ENCODE peak calls at places on chromosome 13, in five cellular contexts. One of them, this sample, is unnamed.

GRCh38 chr13:44734204-44734707 is 158.1 kb upstream of the TSC22D1 start:
- DNase-seq in cardiac fibroblast: peak
- DNase-seq in activated naive CD4-positive, alpha-beta T cell treated with anti-CD3 and anti-CD28 coated beads, Interleukin-2, amount 10 ng/mL, durations not matched to agents 7 days and 5 days: no peak
- DNase-seq in B cell: no peak
- DNase-seq in AG04449: no peak
- DNase-seq in this sample: no peak

GRCh38 chr13:37981932-37982331 is 112.4 kb upstream of the TRPC4 start:
- DNase-seq in cardiac fibroblast: no peak
- DNase-seq in activated naive CD4-positive, alpha-beta T cell treated with anti-CD3 and anti-CD28 coated beads, Interleukin-2, amount 10 ng/mL, durations not matched to agents 7 days and 5 days: no peak
- DNase-seq in B cell: no peak
- DNase-seq in AG04449: no peak
- DNase-seq in this sample: no peak

GRCh38 chr13:43942301-43942700 is 62.6 kb downstream of the LACC1 start:
- DNase-seq in cardiac fibroblast: no peak
- DNase-seq in activated naive CD4-positive, alpha-beta T cell treated with anti-CD3 and anti-CD28 coated beads, Interleukin-2, amount 10 ng/mL, durations not matched to agents 7 days and 5 days: no peak
- DNase-seq in B cell: no peak
- DNase-seq in AG04449: no peak
- DNase-seq in this sample: no peak

GRCh38 chr13:98325724-98326123 is 148.7 kb upstream of the RNF113B start:
- DNase-seq in cardiac fibroblast: no peak
- DNase-seq in activated naive CD4-positive, alpha-beta T cell treated with anti-CD3 and anti-CD28 coated beads, Interleukin-2, amount 10 ng/mL, durations not matched to agents 7 days and 5 days: no peak
- DNase-seq in B cell: no peak
- DNase-seq in AG04449: no peak
- DNase-seq in this sample: no peak

GRCh38 chr13:27607125-27607524 is 13.2 kb downstream of the LNX2 start:
- DNase-seq in cardiac fibroblast: peak
- DNase-seq in activated naive CD4-positive, alpha-beta T cell treated with anti-CD3 and anti-CD28 coated beads, Interleukin-2, amount 10 ng/mL, durations not matched to agents 7 days and 5 days: no peak
- DNase-seq in B cell: no peak
- DNase-seq in AG04449: peak
- DNase-seq in this sample: peak

GRCh38 chr13:48000559-48001126 is 430 bp downstream of the SUCLA2 start:
- DNase-seq in cardiac fibroblast: peak
- DNase-seq in activated naive CD4-positive, alpha-beta T cell treated with anti-CD3 and anti-CD28 coated beads, Interleukin-2, amount 10 ng/mL, durations not matched to agents 7 days and 5 days: peak
- DNase-seq in B cell: no peak
- DNase-seq in AG04449: no peak
- DNase-seq in this sample: no peak

GRCh38 chr13:81480634-81481033 is 1139.7 kb upstream of the SPRY2 start:
- DNase-seq in cardiac fibroblast: no peak
- DNase-seq in activated naive CD4-positive, alpha-beta T cell treated with anti-CD3 and anti-CD28 coated beads, Interleukin-2, amount 10 ng/mL, durations not matched to agents 7 days and 5 days: no peak
- DNase-seq in B cell: no peak
- DNase-seq in AG04449: no peak
- DNase-seq in this sample: no peak

GRCh38 chr13:29597701-29598100 is 2.2 kb upstream of the SLC7A1 start:
- DNase-seq in cardiac fibroblast: no peak
- DNase-seq in activated naive CD4-positive, alpha-beta T cell treated with anti-CD3 and anti-CD28 coated beads, Interleukin-2, amount 10 ng/mL, durations not matched to agents 7 days and 5 days: no peak
- DNase-seq in B cell: no peak
- DNase-seq in AG04449: no peak
- DNase-seq in this sample: no peak

GRCh38 chr13:45199716-45200115 is 1.1 kb downstream of the KCTD4 start:
- DNase-seq in cardiac fibroblast: no peak
- DNase-seq in activated naive CD4-positive, alpha-beta T cell treated with anti-CD3 and anti-CD28 coated beads, Interleukin-2, amount 10 ng/mL, durations not matched to agents 7 days and 5 days: no peak
- DNase-seq in B cell: no peak
- DNase-seq in AG04449: no peak
- DNase-seq in this sample: no peak

GRCh38 chr13:77980592-77980991 is 62.0 kb upstream of the EDNRB start:
- DNase-seq in cardiac fibroblast: peak
- DNase-seq in activated naive CD4-positive, alpha-beta T cell treated with anti-CD3 and anti-CD28 coated beads, Interleukin-2, amount 10 ng/mL, durations not matched to agents 7 days and 5 days: no peak
- DNase-seq in B cell: no peak
- DNase-seq in AG04449: no peak
- DNase-seq in this sample: no peak

GRCh38 chr13:79108914-79109643 is 297.0 kb downstream of the RBM26 start:
- DNase-seq in cardiac fibroblast: no peak
- DNase-seq in activated naive CD4-positive, alpha-beta T cell treated with anti-CD3 and anti-CD28 coated beads, Interleukin-2, amount 10 ng/mL, durations not matched to agents 7 days and 5 days: no peak
- DNase-seq in B cell: no peak
- DNase-seq in AG04449: no peak
- DNase-seq in this sample: no peak

GRCh38 chr13:52156724-52157251 is 2.6 kb downstream of the NEK3 start:
- DNase-seq in cardiac fibroblast: peak
- DNase-seq in activated naive CD4-positive, alpha-beta T cell treated with anti-CD3 and anti-CD28 coated beads, Interleukin-2, amount 10 ng/mL, durations not matched to agents 7 days and 5 days: no peak
- DNase-seq in B cell: no peak
- DNase-seq in AG04449: no peak
- DNase-seq in this sample: no peak

GRCh38 chr13:97321616-97322321 is 99.6 kb downstream of the MBNL2 start:
- DNase-seq in cardiac fibroblast: no peak
- DNase-seq in activated naive CD4-positive, alpha-beta T cell treated with anti-CD3 and anti-CD28 coated beads, Interleukin-2, amount 10 ng/mL, durations not matched to agents 7 days and 5 days: no peak
- DNase-seq in B cell: no peak
- DNase-seq in AG04449: no peak
- DNase-seq in this sample: no peak

GRCh38 chr13:109875746-109876145 is 89.4 kb upstream of the IRS2 start:
- DNase-seq in cardiac fibroblast: no peak
- DNase-seq in activated naive CD4-positive, alpha-beta T cell treated with anti-CD3 and anti-CD28 coated beads, Interleukin-2, amount 10 ng/mL, durations not matched to agents 7 days and 5 days: no peak
- DNase-seq in B cell: no peak
- DNase-seq in AG04449: no peak
- DNase-seq in this sample: no peak

GRCh38 chr13:25085125-25085742 is 10.7 kb upstream of the PABPC3 start:
- DNase-seq in cardiac fibroblast: peak
- DNase-seq in activated naive CD4-positive, alpha-beta T cell treated with anti-CD3 and anti-CD28 coated beads, Interleukin-2, amount 10 ng/mL, durations not matched to agents 7 days and 5 days: peak
- DNase-seq in B cell: peak
- DNase-seq in AG04449: no peak
- DNase-seq in this sample: peak

GRCh38 chr13:36192166-36192565 is 22.2 kb downstream of the SOHLH2 start:
- DNase-seq in cardiac fibroblast: peak
- DNase-seq in activated naive CD4-positive, alpha-beta T cell treated with anti-CD3 and anti-CD28 coated beads, Interleukin-2, amount 10 ng/mL, durations not matched to agents 7 days and 5 days: no peak
- DNase-seq in B cell: no peak
- DNase-seq in AG04449: no peak
- DNase-seq in this sample: no peak

GRCh38 chr13:84873951-84874350 is 925.3 kb downstream of the SLITRK6 start:
- DNase-seq in cardiac fibroblast: no peak
- DNase-seq in activated naive CD4-positive, alpha-beta T cell treated with anti-CD3 and anti-CD28 coated beads, Interleukin-2, amount 10 ng/mL, durations not matched to agents 7 days and 5 days: no peak
- DNase-seq in B cell: no peak
- DNase-seq in AG04449: no peak
- DNase-seq in this sample: no peak

GRCh38 chr13:21458457-21458815 is 667 bp downstream of the ZDHHC20 start:
- DNase-seq in cardiac fibroblast: no peak
- DNase-seq in activated naive CD4-positive, alpha-beta T cell treated with anti-CD3 and anti-CD28 coated beads, Interleukin-2, amount 10 ng/mL, durations not matched to agents 7 days and 5 days: peak
- DNase-seq in B cell: peak
- DNase-seq in AG04449: no peak
- DNase-seq in this sample: no peak

GRCh38 chr13:98007001-98007400 is 53.5 kb downstream of the IPO5 start:
- DNase-seq in cardiac fibroblast: no peak
- DNase-seq in activated naive CD4-positive, alpha-beta T cell treated with anti-CD3 and anti-CD28 coated beads, Interleukin-2, amount 10 ng/mL, durations not matched to agents 7 days and 5 days: no peak
- DNase-seq in B cell: no peak
- DNase-seq in AG04449: no peak
- DNase-seq in this sample: no peak

GRCh38 chr13:99065250-99066015 is 87.6 kb upstream of the DOCK9 start:
- DNase-seq in cardiac fibroblast: no peak
- DNase-seq in activated naive CD4-positive, alpha-beta T cell treated with anti-CD3 and anti-CD28 coated beads, Interleukin-2, amount 10 ng/mL, durations not matched to agents 7 days and 5 days: no peak
- DNase-seq in B cell: no peak
- DNase-seq in AG04449: no peak
- DNase-seq in this sample: no peak

This sample was measured in AG09309.